ENCODE peak calls at places on chromosomes 13 and 19, in nine cellular contexts. H is uterus, X is DMS 273 treated with DMSO at 0.1 percent for 48 hours, B is NCI-H2171 treated with DMSO at 0.1 percent for 48 hours, M is head of caudate nucleus, T is M059J, P is GM03348, R is kidney tubule cell, Z is GOT3. A is an unnamed sample.

GRCh38 chr19:6501740-6502648 is at the start of gene TUBB4A:
- DNase-seq in H (no peak), X (no peak), B (peak), M (peak), T (no peak), P (peak), R (no peak), Z (no peak), A (peak)

GRCh38 chr19:13902993-13903555 is 2.8 kb downstream of the BRME1 start:
- DNase-seq in H (no peak), X (no peak), B (peak), M (no peak), T (no peak), P (no peak), R (no peak), Z (no peak), A (no peak)

GRCh38 chr13:86569119-86569518 is 769.9 kb upstream of the SLITRK6 start:
- DNase-seq in H (no peak), X (no peak), B (no peak), M (no peak), T (no peak), P (no peak), R (no peak), Z (no peak), A (no peak)

GRCh38 chr13:66205807-66206206 is 1024.3 kb downstream of the PCDH9 start:
- DNase-seq in H (no peak), X (no peak), B (no peak), M (no peak), T (no peak), P (no peak), R (no peak), Z (no peak), A (no peak)

GRCh38 chr13:112931028-112931934 is 37.7 kb upstream of the MCF2L start:
- DNase-seq in H (no peak), X (peak), B (peak), M (no peak), T (peak), P (peak), R (peak), Z (no peak), A (peak)

GRCh38 chr19:7670150-7670784 is 1.4 kb downstream of the RETN start:
- DNase-seq in H (no peak), X (no peak), B (no peak), M (peak), T (no peak), P (no peak), R (no peak), Z (no peak), A (peak)

GRCh38 chr19:5578094-5578846 is 10.5 kb upstream of the TINCR start:
- DNase-seq in H (peak), X (peak), B (peak), M (peak), T (peak), P (peak), R (peak), Z (no peak), A (peak)

GRCh38 chr13:41428155-41428554 is 29.2 kb upstream of the RGCC start:
- DNase-seq in H (no peak), X (no peak), B (no peak), M (peak), T (no peak), P (peak), R (no peak), Z (no peak), A (no peak)

GRCh38 chr19:55088543-55089265 is 13.0 kb downstream of the EPS8L1 start:
- DNase-seq in H (peak), X (no peak), B (peak), M (peak), T (peak), P (peak), R (peak), Z (no peak), A (peak)

GRCh38 chr13:73000027-73000674 is 58.7 kb upstream of the KLF5 start:
- DNase-seq in H (no peak), X (no peak), B (no peak), M (no peak), T (peak), P (no peak), R (peak), Z (no peak), A (no peak)

GRCh38 chr13:29740961-29741360 is 109.5 kb downstream of the UBL3 start:
- DNase-seq in H (no peak), X (no peak), B (no peak), M (no peak), T (no peak), P (no peak), R (no peak), Z (no peak), A (no peak)

GRCh38 chr13:83453723-83454122 is 428.6 kb downstream of the SLITRK1 start:
- DNase-seq in H (no peak), X (no peak), B (no peak), M (no peak), T (no peak), P (no peak), R (no peak), Z (no peak), A (no peak)

GRCh38 chr13:107421028-107421427 is 794.3 kb downstream of the LIG4 start:
- DNase-seq in H (no peak), X (no peak), B (no peak), M (no peak), T (peak), P (no peak), R (peak), Z (no peak), A (no peak)

GRCh38 chr19:56309511-56310185 is 5.0 kb downstream of the ZSCAN5A start:
- DNase-seq in H (no peak), X (no peak), B (no peak), M (peak), T (peak), P (peak), R (peak), Z (peak), A (no peak)

GRCh38 chr13:101178394-101178793 is 237.9 kb downstream of the NALCN start:
- DNase-seq in H (no peak), X (no peak), B (peak), M (no peak), T (no peak), P (no peak), R (no peak), Z (no peak), A (no peak)

GRCh38 chr13:110759710-110760109 is 46.2 kb downstream of the ING1 start:
- DNase-seq in H (no peak), X (no peak), B (no peak), M (no peak), T (peak), P (peak), R (no peak), Z (no peak), A (no peak)

GRCh38 chr19:47698631-47699359 is 14.4 kb upstream of the EHD2 start:
- DNase-seq in H (no peak), X (no peak), B (no peak), M (no peak), T (no peak), P (no peak), R (no peak), Z (no peak), A (no peak)

GRCh38 chr19:39937094-39937493 is 2.7 kb upstream of the FCGBP start:
- DNase-seq in H (no peak), X (no peak), B (no peak), M (no peak), T (no peak), P (no peak), R (no peak), Z (no peak), A (no peak)

GRCh38 chr19:39083983-39084731 is at the start of gene ACP7:
- DNase-seq in H (no peak), X (no peak), B (no peak), M (no peak), T (no peak), P (peak), R (no peak), Z (no peak), A (no peak)

GRCh38 chr19:54201980-54202379 is 1.3 kb downstream of the RPS9 start:
- DNase-seq in H (no peak), X (no peak), B (no peak), M (no peak), T (no peak), P (no peak), R (peak), Z (no peak), A (no peak)

GRCh38 chr13:26882731-26883130 is 122.1 kb upstream of the GPR12 start:
- DNase-seq in H (no peak), X (no peak), B (no peak), M (no peak), T (no peak), P (no peak), R (no peak), Z (no peak), A (no peak)

GRCh38 chr13:43877788-43878187 is 1.8 kb downstream of the CCDC122 start:
- DNase-seq in H (no peak), X (peak), B (peak), M (no peak), T (no peak), P (peak), R (no peak), Z (no peak), A (no peak)

GRCh38 chr19:48469056-48469881 is at the start of gene CYTH2:
- DNase-seq in H (peak), X (peak), B (peak), M (peak), T (peak), P (peak), R (peak), Z (peak), A (peak)

GRCh38 chr13:76723551-76724232 is 162.5 kb downstream of the KCTD12 start:
- DNase-seq in H (no peak), X (no peak), B (no peak), M (no peak), T (peak), P (peak), R (peak), Z (no peak), A (no peak)

GRCh38 chr19:572140-572890 is at the start of gene BSG:
- DNase-seq in H (peak), X (peak), B (peak), M (peak), T (peak), P (peak), R (peak), Z (peak), A (peak)

GRCh38 chr13:20270163-20270865 is 38.2 kb upstream of the GJB6 start:
- DNase-seq in H (no peak), X (no peak), B (no peak), M (no peak), T (peak), P (no peak), R (peak), Z (no peak), A (no peak)

GRCh38 chr19:19053508-19054314 is 10.1 kb upstream of the SLC25A42 start:
- DNase-seq in H (peak), X (no peak), B (no peak), M (peak), T (peak), P (peak), R (peak), Z (no peak), A (peak)

GRCh38 chr13:20703785-20704458 is 423 bp downstream of the IL17D start:
- DNase-seq in H (peak), X (no peak), B (peak), M (peak), T (peak), P (peak), R (peak), Z (peak), A (peak)

GRCh38 chr19:13150919-13151604 is 851 bp downstream of the IER2 start:
- DNase-seq in H (peak), X (no peak), B (no peak), M (no peak), T (no peak), P (no peak), R (no peak), Z (no peak), A (no peak)